ENCODE peak calls at places on chromosomes 5 and 9, in ten cellular contexts. X is stimulated activated CD8-positive, alpha-beta memory T cell treated with anti-CD3 and anti-CD28 coated beads, Interleukin-4, amount 100 ng/mL, for 24 hours; B is heart right ventricle; W is stimulated activated CD4-positive, alpha-beta T cell treated with anti-CD3 and anti-CD28 coated beads, Interleukin-2, amount 100 ng/mL, for 48 hours; P is effector CD4-positive, alpha-beta T cell; J is GM23338; L is NCI-H1694 treated with DMSO at 0.1 percent for 48 hours; K is mesothelial cell of epicardium; C is aorta; H is GM04503. D is an unnamed sample.
A peak's percentile ranks its signal among the peaks of the same experiment; 100 is the strongest.

GRCh38 chr5:67494186-67494842 is 297.7 kb upstream of the CD180 start:
- DNase-seq in X (no peak), B (no peak), W (no peak), P (no peak), J (no peak), L (no peak), K (no peak), C (no peak), H (no peak), D (no peak)

GRCh38 chr5:33788922-33789321 is 102.9 kb downstream of the ADAMTS12 start:
- DNase-seq in X (no peak), B (no peak), W (no peak), P (no peak), J (no peak), L (no peak), K (no peak), C (no peak), H (peak; percentile 98), D (no peak)

GRCh38 chr5:107985144-107985543 is 314.4 kb upstream of the EFNA5 start:
- DNase-seq in X (no peak), B (no peak), W (no peak), P (no peak), J (no peak), L (no peak), K (no peak), C (no peak), H (no peak), D (no peak)

GRCh38 chr5:1429066-1429465 is 16.2 kb downstream of the SLC6A3 start:
- DNase-seq in X (no peak), B (no peak), W (no peak), P (no peak), J (no peak), L (no peak), K (no peak), C (peak; percentile 13), H (no peak), D (no peak)

GRCh38 chr5:120405923-120406322 is 58.2 kb upstream of the PRR16 start:
- DNase-seq in X (no peak), B (no peak), W (no peak), P (no peak), J (no peak), L (no peak), K (no peak), C (no peak), H (no peak), D (no peak)

GRCh38 chr9:22147818-22148573 is 138.9 kb upstream of the CDKN2B start:
- DNase-seq in X (no peak), B (no peak), W (no peak), P (no peak), J (no peak), L (no peak), K (no peak), C (no peak), H (no peak), D (no peak)

GRCh38 chr5:131863700-131864099 is 66.9 kb upstream of the FNIP1 start:
- DNase-seq in X (no peak), B (no peak), W (no peak), P (no peak), J (no peak), L (no peak), K (no peak), C (no peak), H (no peak), D (no peak)

GRCh38 chr5:77637170-77638074 is 1.1 kb downstream of the OTP start:
- DNase-seq in X (no peak), B (no peak), W (no peak), P (no peak), J (peak; percentile 51), L (no peak), K (no peak), C (no peak), H (no peak), D (no peak)

GRCh38 chr5:145449794-145450193 is 385.3 kb downstream of the PRELID2 start:
- DNase-seq in X (no peak), B (no peak), W (no peak), P (no peak), J (no peak), L (peak; percentile 14), K (no peak), C (no peak), H (no peak), D (no peak)

GRCh38 chr9:121447341-121447834 is 52.3 kb downstream of the GGTA1 start:
- DNase-seq in X (no peak), B (no peak), W (no peak), P (no peak), J (no peak), L (no peak), K (no peak), C (no peak), H (peak; percentile 76), D (no peak)

GRCh38 chr5:102911973-102912372 is 156.9 kb downstream of the PAM start:
- DNase-seq in X (no peak), B (no peak), W (no peak), P (no peak), J (no peak), L (no peak), K (no peak), C (no peak), H (no peak), D (no peak)

GRCh38 chr9:30944741-30945280 is 1439.6 kb upstream of the ACO1 start:
- DNase-seq in X (no peak), B (no peak), W (no peak), P (no peak), J (no peak), L (no peak), K (no peak), C (no peak), H (no peak), D (no peak)

GRCh38 chr5:53779541-53779981 is 219.1 kb downstream of the NDUFS4 start:
- DNase-seq in X (no peak), B (peak; percentile 27), W (no peak), P (no peak), J (no peak), L (peak; percentile 46), K (peak; percentile 46), C (no peak), H (peak; percentile 49), D (no peak)

GRCh38 chr9:124270504-124271335 is 13.0 kb downstream of the NEK6 start:
- DNase-seq in X (no peak), B (no peak), W (no peak), P (no peak), J (no peak), L (no peak), K (no peak), C (peak; percentile 86), H (no peak), D (no peak)

GRCh38 chr9:137466041-137466799 is 7.1 kb upstream of the NSMF start:
- DNase-seq in X (no peak), B (peak; percentile 2), W (no peak), P (no peak), J (no peak), L (no peak), K (no peak), C (peak; percentile 39), H (no peak), D (no peak)

GRCh38 chr5:174736351-174736721 is 12.0 kb downstream of the MSX2 start:
- DNase-seq in X (no peak), B (no peak), W (no peak), P (no peak), J (no peak), L (no peak), K (no peak), C (no peak), H (peak; percentile 3), D (no peak)

GRCh38 chr9:101397746-101398334 is 578 bp downstream of the MRPL50 start:
- DNase-seq in X (no peak), B (no peak), W (no peak), P (no peak), J (no peak), L (no peak), K (no peak), C (no peak), H (no peak), D (no peak)

GRCh38 chr5:139246394-139246793 is 47.1 kb upstream of the MATR3 start:
- DNase-seq in X (peak; percentile 38), B (no peak), W (peak; percentile 50), P (no peak), J (peak; percentile 33), L (no peak), K (no peak), C (peak; percentile 53), H (no peak), D (no peak)

GRCh38 chr5:765948-766631 is 18.4 kb downstream of the ZDHHC11B start:
- DNase-seq in X (no peak), B (no peak), W (no peak), P (no peak), J (no peak), L (no peak), K (no peak), C (peak; percentile 45), H (no peak), D (no peak)

GRCh38 chr9:111036946-111037743 is 1.1 kb downstream of the LPAR1 start:
- DNase-seq in X (no peak), B (no peak), W (no peak), P (no peak), J (peak; percentile 67), L (no peak), K (no peak), C (no peak), H (no peak), D (no peak)

GRCh38 chr5:180172447-180173197 is 36.4 kb downstream of the RASGEF1C start:
- DNase-seq in X (no peak), B (peak; percentile 28), W (no peak), P (no peak), J (no peak), L (no peak), K (peak; percentile 72), C (no peak), H (no peak), D (peak; percentile 20)

GRCh38 chr5:148913985-148914421 is 87.6 kb downstream of the ADRB2 start:
- DNase-seq in X (no peak), B (no peak), W (no peak), P (no peak), J (peak; percentile 71), L (no peak), K (no peak), C (no peak), H (peak; percentile 93), D (no peak)

GRCh38 chr5:111655169-111655924 is 101.6 kb downstream of the NREP start:
- DNase-seq in X (no peak), B (peak; percentile 46), W (no peak), P (no peak), J (no peak), L (no peak), K (no peak), C (no peak), H (peak; percentile 62), D (no peak)

GRCh38 chr5:171492781-171493180 is 73.3 kb downstream of the FGF18 start:
- DNase-seq in X (no peak), B (no peak), W (no peak), P (no peak), J (peak; percentile 55), L (no peak), K (no peak), C (no peak), H (no peak), D (no peak)

GRCh38 chr5:54091416-54092130 is 218.8 kb downstream of the ARL15 start:
- DNase-seq in X (no peak), B (peak; percentile 46), W (no peak), P (no peak), J (no peak), L (peak; percentile 99), K (no peak), C (no peak), H (no peak), D (peak; percentile 96)

GRCh38 chr9:124295097-124295794 is 37.5 kb downstream of the NEK6 start:
- DNase-seq in X (no peak), B (no peak), W (no peak), P (no peak), J (no peak), L (no peak), K (no peak), C (no peak), H (no peak), D (no peak)

GRCh38 chr5:79008362-79008761 is 23.3 kb upstream of the ARSB start:
- DNase-seq in X (no peak), B (no peak), W (no peak), P (no peak), J (peak; percentile 45), L (no peak), K (no peak), C (no peak), H (no peak), D (no peak)

GRCh38 chr5:78600656-78601452 is 47.7 kb downstream of the LHFPL2 start:
- DNase-seq in X (no peak), B (no peak), W (no peak), P (no peak), J (no peak), L (no peak), K (no peak), C (no peak), H (no peak), D (no peak)